ENCODE peak calls at places on chromosomes 5 and 9, in nine cellular contexts. S is right lobe of liver; Z is Karpas-422; N is gastrocnemius medialis; D is left cardiac atrium; C is RPMI8226; Q is CD4-positive, alpha-beta T cell; B is WTC11; U is HFFc6. R is an unnamed sample.

GRCh38 chr9:38315085-38315595 is 77.4 kb upstream of the ALDH1B1 start:
- DNase-seq in S (no peak), Z (no peak), N (no peak), D (no peak), C (no peak), Q (no peak), B (no peak), U (no peak), R (no peak)

GRCh38 chr5:120527251-120527650 is 63.2 kb downstream of the PRR16 start:
- DNase-seq in S (no peak), Z (no peak), N (no peak), D (no peak), C (no peak), Q (no peak), B (no peak), U (no peak), R (no peak)

GRCh38 chr5:177458912-177459350 is 12.3 kb downstream of the PRR7 start:
- DNase-seq in S (no peak), Z (peak; percentile 77), N (no peak), D (no peak), C (no peak), Q (no peak), B (no peak), U (peak; percentile 68), R (no peak)

GRCh38 chr5:114184006-114184405 is 177.9 kb upstream of the KCNN2 start:
- DNase-seq in S (no peak), Z (no peak), N (no peak), D (no peak), C (no peak), Q (no peak), B (no peak), U (peak; percentile 74), R (no peak)

GRCh38 chr9:91884153-91884552 is 65.9 kb downstream of the ROR2 start:
- DNase-seq in S (no peak), Z (no peak), N (no peak), D (no peak), C (no peak), Q (no peak), B (no peak), U (no peak), R (no peak)

GRCh38 chr5:33233013-33233463 is 207.7 kb upstream of the TARS1 start:
- DNase-seq in S (no peak), Z (no peak), N (no peak), D (no peak), C (no peak), Q (no peak), B (no peak), U (no peak), R (no peak)

GRCh38 chr5:169637856-169638190 is 748 bp downstream of the DOCK2 start:
- DNase-seq in S (peak; percentile 39), Z (peak; percentile 92), N (no peak), D (peak; percentile 28), C (peak; percentile 75), Q (peak; percentile 71), B (no peak), U (no peak), R (peak; percentile 80)

GRCh38 chr5:154308457-154309360 is 118.2 kb downstream of the GALNT10 start:
- DNase-seq in S (no peak), Z (no peak), N (no peak), D (no peak), C (no peak), Q (no peak), B (no peak), U (peak; percentile 94), R (no peak)

GRCh38 chr5:111061618-111062017 is 9.9 kb upstream of the TSLP start:
- DNase-seq in S (no peak), Z (no peak), N (no peak), D (no peak), C (no peak), Q (no peak), B (no peak), U (no peak), R (no peak)

GRCh38 chr5:171757853-171758535 is 27.6 kb upstream of the SMIM23 start:
- DNase-seq in S (no peak), Z (no peak), N (no peak), D (no peak), C (no peak), Q (no peak), B (no peak), U (peak; percentile 91), R (no peak)

GRCh38 chr5:36230151-36230788 is 11.5 kb downstream of the NADK2 start:
- DNase-seq in S (no peak), Z (no peak), N (no peak), D (no peak), C (no peak), Q (no peak), B (no peak), U (no peak), R (no peak)

GRCh38 chr9:94941211-94941875 is 214.8 kb downstream of the AOPEP start:
- DNase-seq in S (peak; percentile 47), Z (no peak), N (no peak), D (no peak), C (no peak), Q (no peak), B (no peak), U (no peak), R (no peak)

GRCh38 chr9:132268725-132269352 is 85.9 kb downstream of the SETX start:
- DNase-seq in S (peak; percentile 52), Z (peak; percentile 89), N (no peak), D (peak; percentile 74), C (peak; percentile 79), Q (peak; percentile 64), B (peak; percentile 80), U (peak; percentile 58), R (peak; percentile 83)

GRCh38 chr5:63822633-63823032 is 139.6 kb downstream of the HTR1A start:
- DNase-seq in S (no peak), Z (no peak), N (no peak), D (no peak), C (no peak), Q (no peak), B (no peak), U (no peak), R (no peak)

GRCh38 chr5:54669285-54669684 is 151.7 kb downstream of the SNX18 start:
- DNase-seq in S (no peak), Z (no peak), N (no peak), D (no peak), C (no peak), Q (no peak), B (no peak), U (no peak), R (no peak)

GRCh38 chr5:38265546-38266179 is 7.3 kb downstream of the EGFLAM start:
- DNase-seq in S (peak; percentile 34), Z (peak; percentile 86), N (no peak), D (peak; percentile 57), C (peak; percentile 73), Q (peak; percentile 19), B (peak; percentile 84), U (peak; percentile 42), R (peak; percentile 71)

GRCh38 chr5:159805021-159805420 is 111.3 kb upstream of the ADRA1B start:
- DNase-seq in S (no peak), Z (no peak), N (no peak), D (peak; percentile 41), C (peak; percentile 66), Q (no peak), B (no peak), U (no peak), R (no peak)

GRCh38 chr5:147303251-147303650 is 68.4 kb downstream of the STK32A start:
- DNase-seq in S (no peak), Z (no peak), N (no peak), D (no peak), C (no peak), Q (no peak), B (no peak), U (peak; percentile 10), R (no peak)